ENCODE peak calls at places on chromosome 15, in ten cellular contexts. K is astrocyte, D is A549, X is ascending aorta, E is GM23338, R is fibroblast of lung, J is heart right ventricle, Z is suprapubic skin, N is tibial artery, M is hepatocyte. V is an unnamed sample.
A peak's percentile ranks its signal among the peaks of the same experiment; 100 is the strongest.

GRCh38 chr15:78209646-78210348 is 24.6 kb downstream of the ACSBG1 start:
- DNase-seq in N (no peak), X (peak; percentile 45), K (no peak), Z (peak; percentile 60), D (no peak), M (no peak), E (no peak), J (peak; percentile 48), R (no peak), V (peak; percentile 72)

GRCh38 chr15:26939398-26939797 is 31.6 kb upstream of the GABRG3 start:
- DNase-seq in D (no peak), J (no peak), K (no peak), X (no peak), R (no peak), Z (no peak), M (no peak), N (no peak), E (no peak), V (no peak)

GRCh38 chr15:101615414-101615985 is 36.7 kb downstream of the TM2D3 start:
- DNase-seq in K (no peak), R (no peak), J (no peak), X (no peak), M (no peak), D (no peak), N (no peak), Z (no peak), E (no peak), V (peak; percentile 48)

GRCh38 chr15:68608844-68609232 is 30.0 kb downstream of the CORO2B start:
- DNase-seq in Z (no peak), R (no peak), J (no peak), M (no peak), K (no peak), X (no peak), D (no peak), E (no peak), N (no peak), V (no peak)

GRCh38 chr15:70533931-70534742 is 229.2 kb downstream of the UACA start:
- DNase-seq in M (no peak), X (no peak), R (peak; percentile 35), N (no peak), E (no peak), Z (peak; percentile 26), D (no peak), J (no peak), K (peak; percentile 25), V (no peak)

GRCh38 chr15:55912982-55913381 is 80.4 kb downstream of the NEDD4 start:
- DNase-seq in N (no peak), R (peak; percentile 14), X (no peak), K (no peak), Z (no peak), E (no peak), J (no peak), D (no peak), M (no peak), V (no peak)

GRCh38 chr15:76338555-76339301 is 2.2 kb downstream of the ISL2 start:
- DNase-seq in M (no peak), Z (no peak), D (no peak), R (no peak), X (no peak), N (no peak), J (no peak), E (no peak), K (no peak), V (no peak)

GRCh38 chr15:62212746-62213145 is 47.7 kb upstream of the C2CD4B start:
- DNase-seq in D (no peak), E (no peak), X (no peak), Z (no peak), J (no peak), N (no peak), M (no peak), K (no peak), R (no peak), V (no peak)

GRCh38 chr15:40053234-40054055 is 14.5 kb upstream of the SRP14 start:
- DNase-seq in J (no peak), E (peak; percentile 53), K (no peak), R (no peak), X (peak; percentile 30), D (no peak), N (no peak), M (no peak), Z (peak; percentile 61), V (peak; percentile 11)
- TF ChIP-seq CTCF in J (peak; percentile 8), E (peak; percentile 42), K (no peak), R (no peak), X (no peak), D (no peak), N (no peak), M (peak; percentile 18), Z (no peak), V (no peak)

GRCh38 chr15:99250001-99250400 is 620 bp upstream of the TTC23 start:
- DNase-seq in E (no peak), M (no peak), N (no peak), D (no peak), K (no peak), J (no peak), X (no peak), Z (no peak), R (no peak), V (no peak)

GRCh38 chr15:99252326-99252725 is 1.0 kb downstream of the LRRC28 start:
- DNase-seq in E (no peak), N (no peak), Z (no peak), X (no peak), K (no peak), J (no peak), R (no peak), D (no peak), M (no peak), V (no peak)

GRCh38 chr15:99251436-99251821 is at the start of gene LRRC28:
- DNase-seq in X (no peak), N (no peak), M (no peak), K (no peak), Z (no peak), D (no peak), E (no peak), J (no peak), R (no peak), V (no peak)

GRCh38 chr15:99249270-99249817 is at the start of gene TTC23:
- DNase-seq in R (peak; percentile 92), Z (no peak), E (peak; percentile 76), M (peak; percentile 73), X (peak; percentile 69), J (no peak), K (peak; percentile 90), D (peak; percentile 86), N (peak; percentile 29), V (peak; percentile 31)

DNA sequence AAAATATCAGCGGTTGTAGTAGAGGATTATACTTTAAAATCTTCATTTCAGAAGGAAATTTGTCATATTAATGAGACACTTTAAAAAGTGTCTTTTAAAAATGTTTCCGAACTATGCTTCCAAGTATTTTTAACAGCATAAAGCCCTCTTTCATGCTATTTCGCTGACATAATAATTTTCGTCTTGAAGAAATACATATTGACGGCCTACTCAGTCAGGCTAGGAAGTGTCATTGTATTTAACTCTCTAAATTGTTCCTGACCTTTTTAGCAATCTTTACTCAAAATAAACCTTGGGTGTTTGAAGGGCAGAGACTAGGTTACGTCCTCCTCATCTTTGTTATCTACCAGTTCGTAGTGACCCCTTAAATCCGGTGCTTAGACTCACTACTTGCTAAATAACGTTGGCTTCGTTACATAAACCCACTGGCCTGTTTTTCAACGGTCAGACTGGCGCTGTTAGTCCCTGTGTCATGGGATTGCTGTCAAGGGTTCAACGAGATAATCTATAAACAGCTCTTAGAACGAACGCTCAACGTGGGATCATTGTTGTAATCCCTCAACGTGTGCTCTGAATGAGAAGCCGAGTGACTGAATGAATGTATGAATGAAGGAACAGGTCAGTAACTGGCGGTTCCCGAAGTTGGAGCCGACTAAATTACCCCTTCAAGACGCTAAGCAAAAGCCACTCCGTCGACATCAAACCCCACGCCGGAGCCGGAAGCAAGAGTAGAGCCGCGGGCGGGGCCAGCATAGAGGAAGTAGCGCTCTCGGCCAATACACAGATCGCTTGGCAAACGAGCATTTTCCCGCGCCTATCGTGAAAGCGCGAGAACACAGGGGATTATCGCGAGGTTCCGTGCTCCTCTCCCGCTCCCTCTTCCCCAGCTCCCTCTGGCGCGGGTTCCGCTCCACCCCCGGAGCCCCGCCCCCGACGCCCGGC is 516 bp upstream of the LRRC28 start:
- DNase-seq in R (peak; percentile 97), N (peak; percentile 99), K (peak; percentile 96), E (peak; percentile 100), Z (peak; percentile 98), D (peak; percentile 92), J (peak; percentile 97), M (peak; percentile 99), X (peak; percentile 99), V (peak; percentile 98)
- H3K4me1 ChIP-seq in R (peaks cover 7% of the 10 kb centered on the region), N (peaks cover 42% of the 10 kb centered on the region), K (peaks cover 28% of the 10 kb centered on the region), E (peaks cover 10% of the 10 kb centered on the region), Z (peaks cover 41% of the 10 kb centered on the region), D (peaks cover 15% of the 10 kb centered on the region), J (peaks cover 26% of the 10 kb centered on the region), M (no peaks in the 10 kb centered on the region), X (peaks cover 8% of the 10 kb centered on the region), V (peaks cover 14% of the 10 kb centered on the region)

DNA sequence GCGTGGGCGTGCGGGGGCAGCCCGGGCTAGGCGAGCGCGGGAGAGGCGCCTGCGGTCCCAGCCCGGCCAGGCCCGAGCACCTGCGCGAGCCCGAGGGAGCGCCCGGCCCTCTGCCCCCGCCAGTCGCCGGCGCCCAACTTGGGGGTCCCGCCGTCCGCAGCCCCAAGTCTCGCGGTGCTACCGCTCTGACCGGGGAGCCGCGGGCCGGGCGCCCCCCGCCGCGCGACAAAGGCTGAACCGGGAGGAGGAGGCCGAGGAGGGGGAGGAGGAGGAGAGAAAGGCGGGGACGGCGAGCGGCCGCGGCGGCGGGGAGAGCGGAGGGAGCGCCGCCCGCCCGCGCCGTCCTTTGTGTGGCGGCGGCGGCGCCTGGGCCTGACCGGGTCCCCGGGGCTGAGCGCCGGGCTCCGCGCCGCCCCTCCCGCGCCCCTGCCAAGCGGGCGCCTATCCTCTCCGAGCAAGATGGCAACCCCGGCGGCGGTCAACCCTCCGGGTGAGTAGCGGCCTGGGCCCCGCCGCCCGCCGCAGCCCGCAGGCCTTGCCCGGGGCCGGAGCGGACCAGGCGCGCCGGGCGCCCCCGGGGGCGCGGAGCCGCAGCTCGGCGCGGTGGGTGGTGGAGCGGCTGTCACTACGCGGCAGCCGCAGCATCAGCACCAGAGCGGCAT is at the start of gene ARNT2:
- DNase-seq in R (peak; percentile 33), J (peak; percentile 30), X (no peak), N (no peak), M (peak; percentile 60), D (peak; percentile 56), Z (no peak), E (peak; percentile 74), K (no peak), V (peak; percentile 48)
- H3K4me3 ChIP-seq in R (peak within 1 kb of the TSS; percentile 54), J (peak within 1 kb of the TSS; percentile 31), X (peak within 1 kb of the TSS; percentile 70), N (peak within 1 kb of the TSS; percentile 62), M (peak within 1 kb of the TSS; percentile 84), D (peak within 1 kb of the TSS; percentile 79), Z (peak within 1 kb of the TSS; percentile 61), E (peak within 1 kb of the TSS; percentile 72), K (peak within 1 kb of the TSS; percentile 54), V (peak within 1 kb of the TSS; percentile 54)

GRCh38 chr15:65619636-65620290 is 2.0 kb upstream of the SLC24A1 start:
- DNase-seq in M (no peak), X (no peak), D (no peak), N (no peak), J (no peak), R (no peak), K (no peak), Z (no peak), E (no peak), V (no peak)

GRCh38 chr15:65618575-65619109 is 3.1 kb upstream of the SLC24A1 start:
- DNase-seq in Z (no peak), E (peak; percentile 18), J (no peak), M (no peak), R (no peak), N (no peak), D (no peak), K (no peak), X (no peak), V (no peak)

GRCh38 chr15:65623103-65623502 is 1.4 kb downstream of the SLC24A1 start:
- DNase-seq in D (no peak), M (no peak), R (no peak), K (no peak), Z (no peak), J (no peak), X (no peak), N (no peak), E (no peak), V (no peak)

GRCh38 chr15:65621638-65622037 is at the start of gene SLC24A1:
- DNase-seq in R (no peak), N (no peak), M (no peak), Z (no peak), E (no peak), J (no peak), D (no peak), X (no peak), K (no peak), V (no peak)

DNA sequence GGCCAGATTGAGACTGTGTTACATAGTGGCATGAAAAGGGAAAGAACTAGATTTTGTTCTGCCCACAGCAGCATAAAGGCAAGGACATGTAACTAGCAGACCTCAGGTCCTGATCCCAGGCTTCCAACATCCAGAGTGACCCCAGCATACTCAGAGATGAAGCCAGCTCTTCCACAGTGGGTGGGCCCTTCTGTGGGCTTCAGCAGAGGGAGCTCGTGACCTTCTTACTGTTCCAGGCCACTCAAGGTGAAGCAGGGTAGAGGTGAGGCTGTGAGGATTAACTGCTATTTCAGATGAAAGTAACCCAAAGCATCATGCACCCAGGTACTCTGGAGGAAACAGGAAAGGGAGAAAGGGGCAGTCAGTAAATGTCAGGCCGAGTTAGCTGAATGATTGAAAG is 905 bp upstream of the SLC24A1 start:
- DNase-seq in K (no peak), D (no peak), M (no peak), X (no peak), R (no peak), J (no peak), N (no peak), Z (no peak), E (no peak), V (no peak)
- TF ChIP-seq CTCF in K (no peak), D (no peak), M (no peak), X (no peak), R (no peak), J (no peak), N (no peak), Z (no peak), E (no peak), V (no peak)